ENCODE peak calls at places on chromosomes 16 and 17, in five cellular contexts. F is HEK293T, W is H1, Z is NT2/D1, U is HepG2. B is an unnamed sample.

GRCh38 chr17:46742539-46743270 is 75.8 kb downstream of the WNT3 start:
- DNase-seq in F (peak; percentile 19), W (no peak), Z (no peak), U (no peak), B (no peak)

GRCh38 chr17:38982858-38983746 is 15.9 kb upstream of the FBXO47 start:
- DNase-seq in F (peak; percentile 44), W (peak; percentile 13), Z (peak; percentile 50), U (peak; percentile 69), B (peak; percentile 19)

GRCh38 chr17:42928714-42929496 is 28.3 kb downstream of the G6PC1 start:
- DNase-seq in F (peak; percentile 65), W (no peak), Z (peak; percentile 46), U (peak; percentile 92), B (peak; percentile 45)

GRCh38 chr16:10897134-10897533 is 20.1 kb downstream of the CIITA start:
- DNase-seq in F (no peak), W (no peak), Z (no peak), U (no peak), B (no peak)

GRCh38 chr16:521381-522210 is 5.9 kb upstream of the CAPN15 start:
- DNase-seq in F (no peak), W (no peak), Z (no peak), U (no peak), B (no peak)

GRCh38 chr17:2122641-2123302 is 67.9 kb downstream of the HIC1 start:
- DNase-seq in F (no peak), W (no peak), Z (no peak), U (no peak), B (no peak)

GRCh38 chr17:73365934-73366623 is 54.3 kb upstream of the CDC42EP4 start:
- DNase-seq in F (no peak), W (no peak), Z (no peak), U (no peak), B (no peak)

GRCh38 chr17:29243792-29244191 is 2.9 kb upstream of the CRYBA1 start:
- DNase-seq in F (peak; percentile 22), W (no peak), Z (no peak), U (peak; percentile 30), B (no peak)

GRCh38 chr16:74611721-74612120 is 4.8 kb upstream of the GLG1 start:
- DNase-seq in F (no peak), W (no peak), Z (no peak), U (no peak), B (no peak)

GRCh38 chr16:83470406-83470805 is 337.4 kb upstream of the HSBP1 start:
- DNase-seq in F (no peak), W (no peak), Z (no peak), U (no peak), B (no peak)

GRCh38 chr16:86070511-86070910 is 171.5 kb downstream of the IRF8 start:
- DNase-seq in F (no peak), W (no peak), Z (no peak), U (no peak), B (no peak)

GRCh38 chr16:86067516-86067915 is 168.6 kb downstream of the IRF8 start:
- DNase-seq in F (no peak), W (no peak), Z (no peak), U (no peak), B (no peak)

GRCh38 chr16:86069736-86070298 is 170.9 kb downstream of the IRF8 start:
- DNase-seq in F (no peak), W (no peak), Z (no peak), U (no peak), B (no peak)

GRCh38 chr16:86067936-86068335 is 169.0 kb downstream of the IRF8 start:
- DNase-seq in F (no peak), W (no peak), Z (no peak), U (no peak), B (no peak)

DNA sequence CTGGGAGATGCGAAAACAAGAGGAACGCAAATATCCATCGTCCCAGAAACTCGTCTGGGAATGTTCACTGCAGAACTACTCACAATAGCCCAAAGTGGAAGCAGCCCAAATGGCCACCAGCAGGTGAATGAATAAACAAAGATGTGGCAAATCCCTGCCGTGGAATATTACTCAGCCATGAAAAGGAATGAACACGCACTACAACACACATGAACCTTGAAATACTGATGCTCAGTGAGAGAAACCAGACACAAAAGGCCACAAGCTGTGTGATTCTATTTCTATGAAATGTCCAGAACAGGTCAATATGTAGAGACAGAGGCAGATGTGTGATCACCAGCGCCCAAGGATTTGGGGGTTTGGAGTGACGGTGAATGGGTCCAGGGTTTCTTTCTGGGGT is 169.8 kb downstream of the IRF8 start:
- DNase-seq in F (no peak), W (no peak), Z (no peak), U (no peak), B (no peak)
- TF ChIP-seq SUZ12 in F (no peak), W (no peak), Z (no peak), U (no peak), B (no peak)

DNA sequence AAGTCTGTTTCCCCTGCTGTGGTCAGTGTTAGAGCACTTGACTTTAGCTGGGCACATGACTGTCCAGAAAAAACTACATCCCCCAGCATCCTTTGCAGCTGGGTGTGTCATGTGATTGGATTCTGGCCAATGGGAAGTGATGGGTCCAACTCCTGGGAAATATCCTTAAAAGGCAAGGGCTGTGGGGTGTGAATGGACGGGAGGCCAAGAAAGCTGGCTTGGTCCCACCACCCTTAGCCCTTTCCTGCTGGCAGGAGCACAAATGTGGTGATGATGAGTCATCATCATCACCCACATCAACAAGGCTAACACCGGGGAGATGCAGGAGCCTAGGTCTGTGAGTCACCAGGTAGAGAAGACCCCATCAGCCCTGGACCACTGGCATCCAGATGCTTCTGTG is 341.7 kb downstream of the C16orf95 start:
- DNase-seq in F (peak; percentile 69), W (peak; percentile 21), Z (peak; percentile 66), U (no peak), B (no peak)
- TF ChIP-seq SUZ12 in F (no peak), W (no peak), Z (no peak), U (no peak), B (no peak)

DNA sequence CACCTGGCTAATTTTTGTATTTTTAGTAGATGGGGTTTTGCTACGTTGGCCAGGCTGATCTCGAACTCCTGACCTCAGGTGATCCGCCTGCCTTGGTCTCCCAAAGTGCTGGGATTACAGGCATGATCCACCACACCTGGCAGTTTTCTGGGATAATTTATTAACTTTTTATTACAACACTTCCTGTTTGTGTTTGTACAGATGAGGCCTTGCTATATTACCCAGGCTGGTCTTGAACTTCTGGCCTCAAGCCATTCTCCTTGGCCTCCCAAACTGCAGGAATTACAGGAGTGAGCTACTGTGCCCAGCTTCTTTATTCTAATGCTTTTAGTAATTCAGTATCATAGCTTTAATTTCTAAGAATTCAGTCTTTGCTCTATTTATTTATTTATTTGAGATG is 16.1 kb upstream of the SPN start:
- DNase-seq in F (no peak), W (no peak), Z (no peak), U (no peak), B (no peak)
- TF ChIP-seq SUZ12 in F (no peak), W (no peak), Z (no peak), U (no peak), B (no peak)

GRCh38 chr16:86984975-86985655 is 332.1 kb downstream of the C16orf95 start:
- DNase-seq in F (no peak), W (no peak), Z (peak; percentile 56), U (no peak), B (no peak)
- TF ChIP-seq SUZ12 in F (no peak), W (no peak), Z (no peak), U (no peak), B (no peak)

GRCh38 chr16:84686702-84687298 is 13.0 kb upstream of the USP10 start:
- DNase-seq in F (no peak), W (no peak), Z (no peak), U (no peak), B (no peak)
- TF ChIP-seq SUZ12 in F (no peak), W (no peak), Z (no peak), U (no peak), B (no peak)

GRCh38 chr16:30760160-30760559 is 1.7 kb downstream of the CFAP119 start:
- DNase-seq in F (no peak), W (no peak), Z (no peak), U (no peak), B (no peak)

GRCh38 chr16:30762991-30763725 is 1.0 kb downstream of the RNF40 start:
- DNase-seq in F (no peak), W (no peak), Z (no peak), U (no peak), B (no peak)

GRCh38 chr16:30760577-30761426 is 1.1 kb downstream of the CFAP119 start:
- DNase-seq in F (no peak), W (no peak), Z (no peak), U (no peak), B (no peak)

GRCh38 chr16:30761928-30762902 is at the start of the genes CFAP119 and RNF40:
- DNase-seq in F (peak; percentile 100), W (peak; percentile 86), Z (peak; percentile 97), U (peak; percentile 99), B (peak; percentile 88)

DNA sequence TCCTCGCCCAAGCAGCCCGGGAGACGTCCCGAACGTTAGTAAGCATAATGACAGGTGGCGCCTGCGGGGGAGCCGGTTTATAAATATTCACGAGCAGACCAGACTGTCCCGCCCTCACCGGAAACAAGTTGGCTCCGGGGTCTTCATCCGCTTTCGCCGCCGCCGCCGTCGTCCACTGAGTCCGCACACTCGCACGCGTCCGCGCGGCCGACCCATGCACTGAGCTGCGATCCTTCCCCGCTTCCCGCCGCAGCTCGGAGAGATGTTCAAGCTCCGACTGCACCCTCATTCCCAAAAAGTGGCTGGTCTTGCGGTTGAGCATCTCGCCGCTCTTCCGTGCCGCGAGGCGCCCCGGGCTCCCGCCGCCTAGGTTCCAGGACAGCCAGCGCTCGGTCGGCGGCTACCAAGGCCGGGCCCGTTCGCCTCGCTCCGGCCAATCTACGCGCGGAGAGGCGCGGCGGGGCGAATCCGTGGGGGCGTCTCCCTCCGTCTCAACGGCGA is 385 bp downstream of the CFAP119 start:
- DNase-seq in F (peak; percentile 64), W (no peak), Z (no peak), U (no peak), B (no peak)
- TF ChIP-seq SUZ12 in F (no peak), W (no peak), Z (no peak), U (no peak), B (no peak)

GRCh38 chr17:72342061-72342460 is 221.2 kb downstream of the SOX9 start:
- DNase-seq in F (no peak), W (no peak), Z (no peak), U (no peak), B (no peak)
- TF ChIP-seq SUZ12 in F (no peak), W (no peak), Z (no peak), U (no peak), B (no peak)

GRCh38 chr16:78684040-78684611 is 584.7 kb downstream of the WWOX start:
- DNase-seq in F (no peak), W (no peak), Z (no peak), U (peak; percentile 51), B (no peak)
- TF ChIP-seq SUZ12 in F (no peak), W (no peak), Z (no peak), U (no peak), B (no peak)

GRCh38 chr17:44996304-44996703 is 28.2 kb upstream of the C1QL1 start:
- DNase-seq in F (no peak), W (no peak), Z (no peak), U (no peak), B (no peak)
- TF ChIP-seq SUZ12 in F (no peak), W (no peak), Z (no peak), U (no peak), B (no peak)